ENCODE peak calls at places on chromosomes 2 and 18, in four cellular contexts. L is GM12878, Y is GM12891, I is K562. V is an unnamed sample.
A peak's percentile ranks its signal among the peaks of the same experiment; 100 is the strongest.

GRCh38 chr2:6943971-6944370 is 26.8 kb downstream of the RNF144A start:
- DNase-seq in L (no peak), Y (no peak), I (no peak), V (no peak)

GRCh38 chr18:44855681-44856080 is 175.0 kb downstream of the SETBP1 start:
- DNase-seq in L (no peak), Y (no peak), I (no peak), V (no peak)

GRCh38 chr2:27378096-27378808 is 2.3 kb downstream of the ZNF513 start:
- DNase-seq in L (no peak), Y (no peak), I (no peak), V (no peak)

GRCh38 chr2:241053576-241054251 is 48.4 kb downstream of the MTERF4 start:
- DNase-seq in Y (no peak), L (no peak), I (no peak), V (no peak)

GRCh38 chr18:55918449-55918848 is 330.5 kb upstream of the TCF4 start:
- DNase-seq in Y (no peak), I (no peak), L (no peak), V (no peak)

GRCh38 chr18:11981633-11982366 is 493 bp downstream of the IMPA2 start:
- DNase-seq in L (no peak), Y (no peak), I (no peak), V (peak; percentile 46)

GRCh38 chr2:190533175-190533967 is 1.2 kb downstream of the NEMP2 start:
- DNase-seq in Y (no peak), L (no peak), I (no peak), V (no peak)

GRCh38 chr2:64448069-64448468 is 5.9 kb upstream of the LGALSL start:
- DNase-seq in Y (no peak), L (no peak), I (no peak), V (no peak)

GRCh38 chr2:37671013-37671815 is at the start of gene CDC42EP3:
- DNase-seq in I (peak; percentile 88), Y (peak; percentile 70), L (no peak), V (peak; percentile 47)

GRCh38 chr2:46153996-46154753 is 143.0 kb upstream of the EPAS1 start:
- DNase-seq in L (no peak), Y (no peak), I (no peak), V (no peak)

GRCh38 chr18:62637807-62638687 is 77.3 kb upstream of the PHLPP1 start:
- DNase-seq in L (no peak), I (peak; percentile 69), Y (peak; percentile 47), V (peak; percentile 78)

GRCh38 chr18:49014605-49015267 is 64.0 kb upstream of the SMAD7 start:
- DNase-seq in Y (no peak), I (no peak), L (no peak), V (no peak)

GRCh38 chr18:8705941-8706544 is 687 bp downstream of the MTCL1 start:
- DNase-seq in L (no peak), I (peak; percentile 62), Y (peak; percentile 37), V (peak; percentile 5)

GRCh38 chr2:209556354-209556961 is 132.6 kb downstream of the MAP2 start:
- DNase-seq in Y (peak; percentile 2), I (no peak), L (no peak), V (peak; percentile 8)

GRCh38 chr18:24022141-24022540 is 7.6 kb downstream of the TTC39C start:
- DNase-seq in I (no peak), L (no peak), Y (no peak), V (no peak)

GRCh38 chr18:79068299-79068945 is 772 bp upstream of the ATP9B start:
- DNase-seq in Y (no peak), I (no peak), L (peak; percentile 11), V (no peak)

GRCh38 chr2:64354857-64355680 is 98.9 kb upstream of the LGALSL start:
- DNase-seq in Y (no peak), L (no peak), I (peak; percentile 72), V (no peak)

GRCh38 chr18:51009071-51009470 is 20.9 kb upstream of the SMAD4 start:
- DNase-seq in Y (no peak), I (no peak), L (no peak), V (peak; percentile 63)

GRCh38 chr2:59383473-59383872 is 1142.3 kb upstream of the FANCL start:
- DNase-seq in Y (no peak), L (no peak), I (no peak), V (no peak)

GRCh38 chr18:21490745-21491144 is 109.8 kb downstream of the ESCO1 start:
- DNase-seq in Y (no peak), I (no peak), L (no peak), V (no peak)

GRCh38 chr2:209640358-209640757 is 131.3 kb upstream of the UNC80 start:
- DNase-seq in L (no peak), Y (no peak), I (no peak), V (no peak)

GRCh38 chr2:112644155-112644932 is 1.4 kb upstream of the SLC20A1 start:
- DNase-seq in L (no peak), I (no peak), Y (no peak), V (no peak)

GRCh38 chr2:152499921-152500320 is 164.9 kb downstream of the FMNL2 start:
- DNase-seq in Y (no peak), I (no peak), L (no peak), V (no peak)

GRCh38 chr18:79965119-79965902 is 868 bp downstream of the HSBP1L1 start:
- DNase-seq in I (no peak), L (no peak), Y (no peak), V (peak; percentile 68)

GRCh38 chr2:201116959-201117734 is 1.2 kb downstream of the CFLAR start:
- DNase-seq in Y (no peak), L (no peak), I (no peak), V (peak; percentile 65)

GRCh38 chr18:78230911-78231310 is 748.7 kb upstream of the SALL3 start:
- DNase-seq in I (no peak), L (no peak), Y (no peak), V (no peak)

GRCh38 chr2:174544802-174545201 is 52.8 kb downstream of the WIPF1 start:
- DNase-seq in I (no peak), Y (no peak), L (no peak), V (no peak)

GRCh38 chr2:179543361-179543901 is 278.8 kb upstream of the SESTD1 start:
- DNase-seq in L (no peak), Y (no peak), I (no peak), V (no peak)

GRCh38 chr2:189698020-189698887 is 23.8 kb downstream of the ANKAR start:
- DNase-seq in L (no peak), I (peak; percentile 30), Y (no peak), V (no peak)

GRCh38 chr2:8149011-8149410 is 532.8 kb upstream of the ID2 start:
- DNase-seq in Y (no peak), I (no peak), L (no peak), V (no peak)
- TF ChIP-seq SPI1 in Y (no peak), I (no peak), L (no peak), V (no peak)

GRCh38 chr2:228015741-228016140 is 144.3 kb downstream of the DAW1 start:
- DNase-seq in I (no peak), L (no peak), Y (no peak), V (no peak)
- TF ChIP-seq SPI1 in I (no peak), L (no peak), Y (no peak), V (no peak)

GRCh38 chr2:74924463-74925265 is 33.8 kb upstream of the POLE4 start:
- DNase-seq in I (no peak), L (no peak), Y (no peak), V (no peak)
- TF ChIP-seq SPI1 in I (no peak), L (no peak), Y (no peak), V (no peak)

DNA sequence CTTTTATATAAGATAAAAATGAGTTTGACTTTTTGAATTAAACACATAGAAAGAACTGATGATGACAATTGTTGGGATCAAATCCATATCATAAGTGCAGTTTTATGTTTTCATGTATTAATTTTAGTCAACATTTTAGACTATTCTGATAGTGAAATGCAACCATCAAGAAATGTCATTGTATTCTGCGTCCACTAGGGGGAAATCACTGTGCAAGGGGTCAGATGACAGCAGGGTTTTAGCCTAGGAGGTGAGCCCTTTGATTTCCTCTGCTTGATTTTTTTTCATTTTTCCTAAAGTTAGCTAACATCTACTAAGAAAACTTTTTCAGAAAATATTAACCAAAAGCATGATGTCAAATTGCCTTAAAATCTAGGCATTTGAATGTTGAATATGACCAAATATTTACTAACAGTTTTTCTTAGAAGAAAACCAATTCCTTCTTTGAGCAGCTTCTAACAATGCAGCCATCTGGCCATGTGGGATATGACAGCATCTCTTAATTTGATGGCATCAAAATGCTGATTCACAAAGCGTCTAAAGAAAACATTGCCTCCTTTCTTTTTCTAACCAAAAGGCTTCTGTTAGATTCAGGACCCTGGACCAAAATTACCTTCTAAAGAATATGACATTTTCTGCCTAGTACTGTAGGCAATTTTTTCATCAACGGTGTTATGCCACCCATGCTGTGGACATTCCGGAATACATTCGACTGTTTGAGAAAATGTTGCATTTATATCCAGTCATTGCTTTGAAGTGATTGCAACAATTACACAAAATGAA is 141.5 kb downstream of the SPHKAP start:
- DNase-seq in I (no peak), Y (no peak), L (no peak), V (no peak)
- TF ChIP-seq SPI1 in I (no peak), Y (no peak), L (no peak), V (no peak)

DNA sequence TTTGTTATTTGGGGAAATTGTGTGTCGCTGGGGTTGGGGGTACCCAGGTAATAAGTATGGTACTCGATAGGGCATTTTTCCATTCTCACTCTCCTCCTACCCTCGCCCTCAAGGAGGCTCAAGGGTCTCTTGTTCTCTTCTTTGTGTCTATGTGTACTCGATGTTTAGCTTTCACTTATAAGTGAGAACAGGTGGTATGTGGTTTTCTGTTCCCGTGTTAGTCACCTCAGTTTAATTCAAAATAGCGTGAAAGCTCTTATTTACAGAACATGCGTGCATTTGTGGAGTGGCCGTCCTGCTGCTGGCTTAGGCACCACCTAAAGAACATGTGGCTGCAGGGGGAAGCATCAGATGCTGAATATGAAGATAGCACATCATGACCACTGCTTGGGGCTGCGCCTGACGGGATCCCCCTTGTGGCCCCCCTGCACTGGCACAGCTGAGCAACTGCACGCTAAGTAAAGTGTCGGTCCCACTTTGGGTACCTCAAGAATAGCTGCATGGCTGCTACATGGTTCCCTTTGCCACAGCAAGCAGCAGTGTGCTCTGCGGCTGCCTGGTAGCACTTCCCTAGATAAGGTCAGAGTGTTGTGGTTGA is 569.0 kb downstream of the DCDC2C start:
- DNase-seq in I (no peak), Y (no peak), L (no peak), V (no peak)
- TF ChIP-seq SPI1 in I (no peak), Y (no peak), L (no peak), V (no peak)

GRCh38 chr2:69173706-69174105 is 160.7 kb downstream of the ANTXR1 start:
- DNase-seq in I (no peak), L (no peak), Y (no peak), V (no peak)

GRCh38 chr2:69175795-69176715 is 163.1 kb downstream of the ANTXR1 start:
- DNase-seq in Y (no peak), L (no peak), I (no peak), V (no peak)

GRCh38 chr2:69177785-69178636 is 165.0 kb downstream of the ANTXR1 start:
- DNase-seq in I (peak; percentile 93), L (no peak), Y (no peak), V (peak; percentile 85)

GRCh38 chr2:69180227-69180626 is 167.2 kb downstream of the ANTXR1 start:
- DNase-seq in L (no peak), Y (no peak), I (no peak), V (peak; percentile 13)

GRCh38 chr2:69177063-69177771 is 164.2 kb downstream of the ANTXR1 start:
- DNase-seq in Y (no peak), I (peak; percentile 21), L (no peak), V (peak; percentile 94)
- TF ChIP-seq SPI1 in Y (no peak), I (no peak), L (no peak), V (peak; percentile 56)

GRCh38 chr2:188078544-188078943 is 213.1 kb upstream of the GULP1 start:
- DNase-seq in I (no peak), L (peak; percentile 7), Y (no peak), V (no peak)
- TF ChIP-seq SPI1 in I (no peak), L (no peak), Y (no peak), V (no peak)